ENCODE peak calls at places on chromosomes 13 and 19, in four cellular contexts. J is effector memory CD4-positive, alpha-beta T cell; N is mammary epithelial cell; R is heart right ventricle. U is an unnamed sample.

GRCh38 chr19:43726736-43727592 is 11.1 kb downstream of the IRGC start:
- DNase-seq in J (no peak), N (no peak), R (peak; percentile 65), U (peak; percentile 51)

GRCh38 chr19:1901940-1902404 is 3.2 kb upstream of the ADAT3 start:
- DNase-seq in R (no peak), N (no peak), J (no peak), U (no peak)

GRCh38 chr13:24682353-24682752 is 2.1 kb downstream of the ATP12A start:
- DNase-seq in N (no peak), R (no peak), J (no peak), U (no peak)

GRCh38 chr19:46614114-46614701 is 10.7 kb downstream of the PTGIR start:
- DNase-seq in N (peak; percentile 47), J (peak; percentile 60), R (peak; percentile 86), U (peak; percentile 84)

GRCh38 chr13:24899601-24900000 is 135.6 kb downstream of the RNF17 start:
- DNase-seq in J (no peak), R (no peak), N (no peak), U (no peak)

GRCh38 chr13:32682740-32683139 is 96.5 kb downstream of the PDS5B start:
- DNase-seq in J (no peak), N (no peak), R (no peak), U (no peak)

GRCh38 chr13:98173431-98173921 is 3.6 kb downstream of the RNF113B start:
- DNase-seq in N (peak; percentile 57), J (no peak), R (no peak), U (peak; percentile 93)

GRCh38 chr13:99398071-99398470 is 90.9 kb upstream of the GPR183 start:
- DNase-seq in R (no peak), N (no peak), J (no peak), U (no peak)

GRCh38 chr13:76250211-76250610 is 614.1 kb downstream of the LMO7 start:
- DNase-seq in J (no peak), R (no peak), N (no peak), U (no peak)

GRCh38 chr19:13007292-13008045 is 12.2 kb downstream of the NFIX start:
- DNase-seq in R (peak; percentile 72), J (no peak), N (peak; percentile 50), U (peak; percentile 37)
- H3K4me1 ChIP-seq in R (peaks cover 63% of the 10 kb centered on the region), J (peaks cover 2% of the 10 kb centered on the region), N (peaks cover 36% of the 10 kb centered on the region), U (peaks cover 25% of the 10 kb centered on the region)

DNA sequence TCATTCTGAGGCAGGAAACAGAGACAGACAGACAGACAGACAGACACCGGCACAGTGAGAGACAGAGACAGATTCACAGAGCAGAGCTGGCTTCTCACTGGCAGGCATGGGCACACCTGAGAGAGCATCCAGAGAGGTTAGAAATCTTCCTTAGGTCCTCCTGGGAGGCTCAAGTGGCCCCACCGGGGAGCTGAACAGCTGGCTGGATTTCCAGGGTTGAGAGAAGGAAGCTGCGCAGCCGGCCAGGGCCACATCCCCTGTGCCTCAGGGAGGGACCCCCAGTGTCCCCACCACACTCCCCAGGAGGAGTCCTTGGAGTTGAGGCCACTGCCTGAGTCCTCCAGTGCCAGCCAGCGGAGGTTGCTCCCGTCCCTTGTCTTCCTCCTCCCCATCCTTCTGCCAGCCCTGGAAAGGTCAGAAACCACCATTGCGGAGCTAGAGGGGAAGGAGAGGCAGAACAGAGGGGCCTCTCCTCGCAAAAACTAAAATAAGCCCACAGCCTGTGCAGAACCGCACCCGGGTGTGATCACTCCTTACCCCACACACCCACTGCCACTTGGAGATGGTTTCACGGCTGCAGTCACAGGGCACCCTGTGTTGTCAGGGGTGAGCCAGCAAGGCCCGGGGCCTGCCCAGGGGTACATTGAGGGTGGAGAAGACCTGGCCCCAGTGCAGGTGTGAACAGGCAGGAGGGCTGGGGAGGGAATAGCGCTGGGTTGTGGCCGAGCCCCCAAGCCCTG is 4.2 kb downstream of the FFAR3 start:
- DNase-seq in J (no peak), R (no peak), N (no peak), U (no peak)
- H3K4me1 ChIP-seq in J (peaks cover 5% of the 10 kb centered on the region), R (peaks cover 6% of the 10 kb centered on the region), N (no peaks in the 10 kb centered on the region), U (no peaks in the 10 kb centered on the region)

DNA sequence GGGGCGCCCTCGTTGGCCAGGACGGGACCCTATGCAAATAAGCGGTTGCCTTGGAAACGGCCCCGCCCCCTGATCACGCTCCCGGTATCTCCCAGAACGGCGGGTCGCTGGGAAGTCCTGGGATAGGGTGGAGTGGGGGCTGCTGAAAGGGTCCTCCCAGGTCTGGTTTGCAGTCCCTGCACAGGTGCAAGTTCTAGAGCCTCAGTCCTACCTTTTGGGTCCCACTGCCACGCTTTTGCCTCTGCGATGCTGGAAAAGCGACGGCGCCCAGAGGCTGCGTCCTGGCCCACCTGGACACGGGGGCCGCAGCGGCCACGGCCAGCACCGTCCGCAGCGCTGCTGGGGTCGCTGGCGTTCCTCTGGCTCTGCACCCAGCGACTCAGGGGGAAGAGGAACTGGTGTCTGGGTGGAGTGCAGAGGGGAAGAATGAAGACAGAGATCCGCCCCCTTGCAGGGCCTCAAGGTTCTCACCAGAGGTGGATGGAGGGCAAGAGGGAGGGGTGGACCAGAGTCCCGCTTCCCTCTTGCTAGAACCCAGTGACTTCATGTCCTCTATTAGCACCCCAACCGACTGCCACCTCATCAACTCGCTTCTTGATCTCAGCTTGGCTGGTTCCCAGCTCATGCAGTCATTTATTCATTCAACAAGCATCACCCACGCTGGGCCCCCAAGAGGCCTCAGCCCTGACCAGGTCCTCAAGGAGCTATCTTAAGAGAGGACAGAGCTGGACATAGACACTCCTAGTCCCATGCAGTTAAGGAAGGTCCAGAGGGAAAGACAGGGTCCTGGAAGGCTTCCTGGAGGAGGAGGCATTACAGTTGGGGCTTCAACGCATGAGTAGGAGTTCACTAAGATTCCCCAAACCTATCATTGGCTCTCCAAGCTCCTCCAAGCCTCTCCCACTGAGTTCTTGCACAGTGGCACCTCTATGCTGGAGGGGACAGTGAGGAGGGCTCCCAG is at the start of gene LRRC25:
- DNase-seq in R (peak; percentile 38), J (no peak), N (no peak), U (no peak)
- H3K4me1 ChIP-seq in R (no peaks in the 10 kb centered on the region), J (peaks cover 8% of the 10 kb centered on the region), N (peaks cover 3% of the 10 kb centered on the region), U (peaks cover 6% of the 10 kb centered on the region)

GRCh38 chr19:18501832-18502231 is 20.0 kb downstream of the ELL start:
- DNase-seq in J (no peak), R (peak; percentile 62), N (no peak), U (no peak)
- H3K4me1 ChIP-seq in J (peaks cover 74% of the 10 kb centered on the region), R (peaks cover 93% of the 10 kb centered on the region), N (peaks cover 34% of the 10 kb centered on the region), U (peaks cover 22% of the 10 kb centered on the region)

DNA sequence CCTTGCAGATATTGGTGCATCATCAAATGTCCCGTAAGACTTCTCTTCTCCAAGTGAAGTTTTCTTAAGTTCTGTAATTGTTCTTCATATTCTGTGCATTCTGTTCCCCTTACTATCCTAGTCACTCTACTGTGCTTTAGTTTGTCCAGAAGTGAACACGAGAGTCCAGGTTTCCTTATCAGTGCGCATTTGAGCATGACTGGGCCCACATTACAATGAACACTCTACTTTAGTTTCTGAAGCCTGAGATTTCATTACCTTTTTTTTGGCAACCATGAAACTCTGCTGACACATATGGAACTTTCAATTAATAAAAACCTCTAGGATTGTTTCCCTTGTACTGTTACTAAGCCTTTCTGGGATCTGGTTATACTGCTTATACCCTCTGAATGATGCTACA is 270.0 kb downstream of the KCNRG start:
- DNase-seq in N (no peak), R (no peak), J (no peak), U (no peak)
- H3K4me1 ChIP-seq in N (no peaks in the 10 kb centered on the region), R (no peaks in the 10 kb centered on the region), J (no peaks in the 10 kb centered on the region), U (no peaks in the 10 kb centered on the region)

GRCh38 chr19:3692141-3693029 is 7.9 kb downstream of the PIP5K1C start:
- DNase-seq in N (no peak), J (peak; percentile 38), R (no peak), U (no peak)

GRCh38 chr19:3691372-3691716 is 8.9 kb downstream of the PIP5K1C start:
- DNase-seq in J (no peak), N (no peak), R (no peak), U (no peak)

GRCh38 chr19:3694361-3695123 is 5.7 kb downstream of the PIP5K1C start:
- DNase-seq in R (no peak), N (no peak), J (no peak), U (no peak)

GRCh38 chr19:3691726-3692125 is 8.5 kb downstream of the PIP5K1C start:
- DNase-seq in R (no peak), N (no peak), J (no peak), U (no peak)

DNA sequence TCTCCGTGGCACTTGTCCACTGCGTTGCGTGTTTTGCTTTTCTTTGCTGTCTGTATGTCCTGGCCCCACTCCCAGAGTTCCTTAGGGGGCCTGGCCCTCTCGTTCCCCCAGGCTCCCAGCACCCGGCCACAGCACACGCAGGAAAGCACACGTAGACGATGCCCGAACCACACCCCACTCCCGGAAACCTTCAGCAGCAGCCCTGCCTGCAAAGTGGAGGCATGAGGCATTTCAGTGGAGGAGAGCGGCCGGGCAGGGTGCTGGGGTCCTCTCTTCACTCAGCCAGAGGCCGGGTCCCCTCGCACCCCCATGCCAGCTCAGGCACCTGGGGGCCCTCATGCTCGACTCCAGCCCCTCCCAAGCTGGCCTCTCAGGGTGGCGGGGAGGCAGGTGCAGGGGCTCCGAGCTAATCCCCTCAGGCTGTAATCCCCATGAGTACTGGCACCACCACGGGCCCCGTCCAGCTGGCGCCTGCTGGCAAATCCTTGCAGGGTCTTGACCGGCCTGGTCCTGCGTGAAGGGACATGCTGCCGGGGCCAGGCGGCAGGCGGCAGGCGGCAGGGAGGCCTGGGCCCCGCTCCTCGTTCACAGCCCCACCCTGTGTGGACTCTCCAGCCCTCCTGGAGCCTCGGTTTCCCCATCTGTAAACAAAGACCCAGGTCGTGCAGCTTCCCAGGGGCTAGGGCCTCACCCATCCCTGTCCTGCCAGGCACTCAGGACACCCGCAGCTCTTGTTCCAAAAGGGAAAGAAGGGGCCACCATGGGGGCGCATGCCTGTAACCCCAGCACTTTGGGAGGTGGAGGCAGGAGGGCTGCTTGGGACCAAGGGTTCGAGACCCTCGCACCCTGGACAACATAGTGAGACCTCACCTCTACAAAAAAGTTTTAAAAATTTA is 7.0 kb downstream of the PIP5K1C start:
- DNase-seq in J (no peak), R (no peak), N (no peak), U (no peak)
- H3K4me1 ChIP-seq in J (peaks cover 6% of the 10 kb centered on the region), R (peaks cover 14% of the 10 kb centered on the region), N (no peaks in the 10 kb centered on the region), U (peaks cover under 1% of the 10 kb centered on the region)

GRCh38 chr13:30863231-30863630 is 42.8 kb upstream of the MEDAG start:
- DNase-seq in J (no peak), N (no peak), R (no peak), U (no peak)

GRCh38 chr13:30861163-30861562 is 44.9 kb upstream of the MEDAG start:
- DNase-seq in J (no peak), R (no peak), N (no peak), U (no peak)

GRCh38 chr13:30861836-30862467 is 44.1 kb upstream of the MEDAG start:
- DNase-seq in N (no peak), J (no peak), R (no peak), U (no peak)

GRCh38 chr13:30863796-30864195 is 42.3 kb upstream of the MEDAG start:
- DNase-seq in R (no peak), N (no peak), J (no peak), U (no peak)

GRCh38 chr13:30862707-30863106 is 43.4 kb upstream of the MEDAG start:
- DNase-seq in J (no peak), N (no peak), R (peak; percentile 56), U (no peak)
- H3K4me1 ChIP-seq in J (no peaks in the 10 kb centered on the region), N (peaks cover 25% of the 10 kb centered on the region), R (peaks cover 4% of the 10 kb centered on the region), U (peaks cover 36% of the 10 kb centered on the region)

U was measured in GM23248.